ENCODE peak calls at places on chromosomes 12 and 14, in nine cellular contexts. One of them, this sample, is unnamed.
A peak's percentile ranks its signal among the peaks of the same experiment; 100 is the strongest.

GRCh38 chr14:51008416-51008815 is 64.1 kb upstream of the PYGL start:
- DNase-seq in tibial nerve: no peak
- DNase-seq in breast epithelium: no peak
- DNase-seq in nephron progenitor cell: no peak
- DNase-seq in stimulated activated CD4-positive, alpha-beta T cell treated with anti-CD3 and anti-CD28 coated beads, TNF-alpha, amount 100 ng/mL, for 48 hours: no peak
- DNase-seq in lung: no peak
- DNase-seq in NCI-H2029 treated with DMSO at 0.1 percent for 48 hours: no peak
- DNase-seq in hypothalamus: no peak
- DNase-seq in stimulated activated CD8-positive, alpha-beta memory T cell treated with anti-CD3 and anti-CD28 coated beads, Interleukin-12 subunit alpha, Interleukin-12 subunit beta, amount 100 ng/mL, for 1 hour: no peak
- DNase-seq in this sample: no peak

GRCh38 chr12:67270622-67271021 is 1.5 kb downstream of the CAND1 start:
- DNase-seq in hypothalamus: no peak
- DNase-seq in nephron progenitor cell: no peak
- DNase-seq in stimulated activated CD4-positive, alpha-beta T cell treated with anti-CD3 and anti-CD28 coated beads, TNF-alpha, amount 100 ng/mL, for 48 hours: no peak
- DNase-seq in lung: no peak
- DNase-seq in breast epithelium: no peak
- DNase-seq in stimulated activated CD8-positive, alpha-beta memory T cell treated with anti-CD3 and anti-CD28 coated beads, Interleukin-12 subunit alpha, Interleukin-12 subunit beta, amount 100 ng/mL, for 1 hour: no peak
- DNase-seq in NCI-H2029 treated with DMSO at 0.1 percent for 48 hours: no peak
- DNase-seq in tibial nerve: no peak
- DNase-seq in this sample: no peak

GRCh38 chr12:109156036-109156435 is 39.6 kb downstream of the ACACB start:
- DNase-seq in breast epithelium: no peak
- DNase-seq in lung: no peak
- DNase-seq in NCI-H2029 treated with DMSO at 0.1 percent for 48 hours: no peak
- DNase-seq in nephron progenitor cell: no peak
- DNase-seq in stimulated activated CD8-positive, alpha-beta memory T cell treated with anti-CD3 and anti-CD28 coated beads, Interleukin-12 subunit alpha, Interleukin-12 subunit beta, amount 100 ng/mL, for 1 hour: no peak
- DNase-seq in hypothalamus: no peak
- DNase-seq in tibial nerve: no peak
- DNase-seq in stimulated activated CD4-positive, alpha-beta T cell treated with anti-CD3 and anti-CD28 coated beads, TNF-alpha, amount 100 ng/mL, for 48 hours: no peak
- DNase-seq in this sample: no peak

GRCh38 chr12:125185740-125186470 is 120.7 kb downstream of the AACS start:
- DNase-seq in hypothalamus: peak; percentile 82
- DNase-seq in lung: peak; percentile 61
- DNase-seq in nephron progenitor cell: peak; percentile 92
- DNase-seq in stimulated activated CD8-positive, alpha-beta memory T cell treated with anti-CD3 and anti-CD28 coated beads, Interleukin-12 subunit alpha, Interleukin-12 subunit beta, amount 100 ng/mL, for 1 hour: no peak
- DNase-seq in stimulated activated CD4-positive, alpha-beta T cell treated with anti-CD3 and anti-CD28 coated beads, TNF-alpha, amount 100 ng/mL, for 48 hours: peak; percentile 7
- DNase-seq in NCI-H2029 treated with DMSO at 0.1 percent for 48 hours: peak; percentile 43
- DNase-seq in breast epithelium: peak; percentile 23
- DNase-seq in tibial nerve: no peak
- DNase-seq in this sample: peak; percentile 89

GRCh38 chr14:69673578-69674305 is 62.3 kb downstream of the SUSD6 start:
- DNase-seq in breast epithelium: no peak
- DNase-seq in lung: no peak
- DNase-seq in stimulated activated CD8-positive, alpha-beta memory T cell treated with anti-CD3 and anti-CD28 coated beads, Interleukin-12 subunit alpha, Interleukin-12 subunit beta, amount 100 ng/mL, for 1 hour: no peak
- DNase-seq in tibial nerve: no peak
- DNase-seq in nephron progenitor cell: no peak
- DNase-seq in NCI-H2029 treated with DMSO at 0.1 percent for 48 hours: no peak
- DNase-seq in stimulated activated CD4-positive, alpha-beta T cell treated with anti-CD3 and anti-CD28 coated beads, TNF-alpha, amount 100 ng/mL, for 48 hours: no peak
- DNase-seq in hypothalamus: no peak
- DNase-seq in this sample: no peak

GRCh38 chr12:22271036-22271435 is 63.5 kb downstream of the ST8SIA1 start:
- DNase-seq in stimulated activated CD4-positive, alpha-beta T cell treated with anti-CD3 and anti-CD28 coated beads, TNF-alpha, amount 100 ng/mL, for 48 hours: no peak
- DNase-seq in NCI-H2029 treated with DMSO at 0.1 percent for 48 hours: no peak
- DNase-seq in nephron progenitor cell: no peak
- DNase-seq in stimulated activated CD8-positive, alpha-beta memory T cell treated with anti-CD3 and anti-CD28 coated beads, Interleukin-12 subunit alpha, Interleukin-12 subunit beta, amount 100 ng/mL, for 1 hour: no peak
- DNase-seq in breast epithelium: peak; percentile 29
- DNase-seq in tibial nerve: no peak
- DNase-seq in hypothalamus: no peak
- DNase-seq in lung: no peak
- DNase-seq in this sample: peak; percentile 84

GRCh38 chr12:8779862-8780261 is 42.6 kb upstream of the A2ML1 start:
- DNase-seq in stimulated activated CD8-positive, alpha-beta memory T cell treated with anti-CD3 and anti-CD28 coated beads, Interleukin-12 subunit alpha, Interleukin-12 subunit beta, amount 100 ng/mL, for 1 hour: no peak
- DNase-seq in NCI-H2029 treated with DMSO at 0.1 percent for 48 hours: no peak
- DNase-seq in tibial nerve: no peak
- DNase-seq in stimulated activated CD4-positive, alpha-beta T cell treated with anti-CD3 and anti-CD28 coated beads, TNF-alpha, amount 100 ng/mL, for 48 hours: no peak
- DNase-seq in hypothalamus: no peak
- DNase-seq in lung: no peak
- DNase-seq in breast epithelium: no peak
- DNase-seq in nephron progenitor cell: no peak
- DNase-seq in this sample: no peak

GRCh38 chr14:96466918-96467317 is 35.3 kb upstream of the PAPOLA start:
- DNase-seq in hypothalamus: no peak
- DNase-seq in stimulated activated CD8-positive, alpha-beta memory T cell treated with anti-CD3 and anti-CD28 coated beads, Interleukin-12 subunit alpha, Interleukin-12 subunit beta, amount 100 ng/mL, for 1 hour: no peak
- DNase-seq in nephron progenitor cell: no peak
- DNase-seq in tibial nerve: no peak
- DNase-seq in breast epithelium: no peak
- DNase-seq in NCI-H2029 treated with DMSO at 0.1 percent for 48 hours: no peak
- DNase-seq in lung: no peak
- DNase-seq in stimulated activated CD4-positive, alpha-beta T cell treated with anti-CD3 and anti-CD28 coated beads, TNF-alpha, amount 100 ng/mL, for 48 hours: no peak
- DNase-seq in this sample: no peak

GRCh38 chr12:56242986-56243385 is 13.1 kb downstream of the SLC39A5 start:
- DNase-seq in lung: no peak
- DNase-seq in tibial nerve: no peak
- DNase-seq in stimulated activated CD8-positive, alpha-beta memory T cell treated with anti-CD3 and anti-CD28 coated beads, Interleukin-12 subunit alpha, Interleukin-12 subunit beta, amount 100 ng/mL, for 1 hour: no peak
- DNase-seq in NCI-H2029 treated with DMSO at 0.1 percent for 48 hours: no peak
- DNase-seq in hypothalamus: no peak
- DNase-seq in nephron progenitor cell: no peak
- DNase-seq in breast epithelium: no peak
- DNase-seq in stimulated activated CD4-positive, alpha-beta T cell treated with anti-CD3 and anti-CD28 coated beads, TNF-alpha, amount 100 ng/mL, for 48 hours: no peak
- DNase-seq in this sample: no peak

GRCh38 chr12:127174881-127175280 is 1092.1 kb upstream of the TMEM132C start:
- DNase-seq in hypothalamus: no peak
- DNase-seq in NCI-H2029 treated with DMSO at 0.1 percent for 48 hours: no peak
- DNase-seq in lung: no peak
- DNase-seq in breast epithelium: no peak
- DNase-seq in nephron progenitor cell: no peak
- DNase-seq in stimulated activated CD4-positive, alpha-beta T cell treated with anti-CD3 and anti-CD28 coated beads, TNF-alpha, amount 100 ng/mL, for 48 hours: no peak
- DNase-seq in tibial nerve: no peak
- DNase-seq in stimulated activated CD8-positive, alpha-beta memory T cell treated with anti-CD3 and anti-CD28 coated beads, Interleukin-12 subunit alpha, Interleukin-12 subunit beta, amount 100 ng/mL, for 1 hour: no peak
- DNase-seq in this sample: no peak

GRCh38 chr14:105481886-105482454 is 4.7 kb upstream of the CRIP1 start:
- DNase-seq in nephron progenitor cell: peak; percentile 78
- DNase-seq in lung: peak; percentile 94
- DNase-seq in breast epithelium: peak; percentile 97
- DNase-seq in NCI-H2029 treated with DMSO at 0.1 percent for 48 hours: peak; percentile 69
- DNase-seq in stimulated activated CD4-positive, alpha-beta T cell treated with anti-CD3 and anti-CD28 coated beads, TNF-alpha, amount 100 ng/mL, for 48 hours: peak; percentile 87
- DNase-seq in tibial nerve: peak; percentile 94
- DNase-seq in hypothalamus: peak; percentile 84
- DNase-seq in stimulated activated CD8-positive, alpha-beta memory T cell treated with anti-CD3 and anti-CD28 coated beads, Interleukin-12 subunit alpha, Interleukin-12 subunit beta, amount 100 ng/mL, for 1 hour: peak; percentile 94
- DNase-seq in this sample: peak; percentile 99

GRCh38 chr12:9701380-9702154 is 31.3 kb downstream of the CLECL1 start:
- DNase-seq in stimulated activated CD4-positive, alpha-beta T cell treated with anti-CD3 and anti-CD28 coated beads, TNF-alpha, amount 100 ng/mL, for 48 hours: no peak
- DNase-seq in breast epithelium: no peak
- DNase-seq in lung: no peak
- DNase-seq in hypothalamus: no peak
- DNase-seq in tibial nerve: no peak
- DNase-seq in NCI-H2029 treated with DMSO at 0.1 percent for 48 hours: no peak
- DNase-seq in nephron progenitor cell: no peak
- DNase-seq in stimulated activated CD8-positive, alpha-beta memory T cell treated with anti-CD3 and anti-CD28 coated beads, Interleukin-12 subunit alpha, Interleukin-12 subunit beta, amount 100 ng/mL, for 1 hour: no peak
- DNase-seq in this sample: no peak

GRCh38 chr14:33081259-33081658 is 142.6 kb downstream of the NPAS3 start:
- DNase-seq in stimulated activated CD8-positive, alpha-beta memory T cell treated with anti-CD3 and anti-CD28 coated beads, Interleukin-12 subunit alpha, Interleukin-12 subunit beta, amount 100 ng/mL, for 1 hour: no peak
- DNase-seq in lung: no peak
- DNase-seq in hypothalamus: no peak
- DNase-seq in stimulated activated CD4-positive, alpha-beta T cell treated with anti-CD3 and anti-CD28 coated beads, TNF-alpha, amount 100 ng/mL, for 48 hours: no peak
- DNase-seq in tibial nerve: no peak
- DNase-seq in nephron progenitor cell: no peak
- DNase-seq in breast epithelium: no peak
- DNase-seq in NCI-H2029 treated with DMSO at 0.1 percent for 48 hours: peak; percentile 97
- DNase-seq in this sample: no peak

GRCh38 chr12:116390656-116391335 is 113.3 kb upstream of the MED13L start:
- DNase-seq in breast epithelium: no peak
- DNase-seq in hypothalamus: no peak
- DNase-seq in nephron progenitor cell: no peak
- DNase-seq in lung: no peak
- DNase-seq in stimulated activated CD4-positive, alpha-beta T cell treated with anti-CD3 and anti-CD28 coated beads, TNF-alpha, amount 100 ng/mL, for 48 hours: no peak
- DNase-seq in NCI-H2029 treated with DMSO at 0.1 percent for 48 hours: no peak
- DNase-seq in stimulated activated CD8-positive, alpha-beta memory T cell treated with anti-CD3 and anti-CD28 coated beads, Interleukin-12 subunit alpha, Interleukin-12 subunit beta, amount 100 ng/mL, for 1 hour: no peak
- DNase-seq in tibial nerve: no peak
- DNase-seq in this sample: no peak

GRCh38 chr12:100473716-100474150 is at the start of gene NR1H4:
- DNase-seq in stimulated activated CD4-positive, alpha-beta T cell treated with anti-CD3 and anti-CD28 coated beads, TNF-alpha, amount 100 ng/mL, for 48 hours: no peak
- DNase-seq in nephron progenitor cell: no peak
- DNase-seq in breast epithelium: no peak
- DNase-seq in tibial nerve: no peak
- DNase-seq in stimulated activated CD8-positive, alpha-beta memory T cell treated with anti-CD3 and anti-CD28 coated beads, Interleukin-12 subunit alpha, Interleukin-12 subunit beta, amount 100 ng/mL, for 1 hour: no peak
- DNase-seq in hypothalamus: no peak
- DNase-seq in NCI-H2029 treated with DMSO at 0.1 percent for 48 hours: no peak
- DNase-seq in lung: no peak
- DNase-seq in this sample: peak; percentile 65

GRCh38 chr12:43692064-43692463 is 66.5 kb downstream of the PUS7L start:
- DNase-seq in stimulated activated CD8-positive, alpha-beta memory T cell treated with anti-CD3 and anti-CD28 coated beads, Interleukin-12 subunit alpha, Interleukin-12 subunit beta, amount 100 ng/mL, for 1 hour: no peak
- DNase-seq in tibial nerve: no peak
- DNase-seq in stimulated activated CD4-positive, alpha-beta T cell treated with anti-CD3 and anti-CD28 coated beads, TNF-alpha, amount 100 ng/mL, for 48 hours: no peak
- DNase-seq in hypothalamus: no peak
- DNase-seq in nephron progenitor cell: no peak
- DNase-seq in breast epithelium: no peak
- DNase-seq in lung: no peak
- DNase-seq in NCI-H2029 treated with DMSO at 0.1 percent for 48 hours: no peak
- DNase-seq in this sample: peak; percentile 13

GRCh38 chr12:104165801-104166200 is 27.8 kb upstream of the NFYB start:
- DNase-seq in tibial nerve: no peak
- DNase-seq in lung: no peak
- DNase-seq in NCI-H2029 treated with DMSO at 0.1 percent for 48 hours: no peak
- DNase-seq in stimulated activated CD8-positive, alpha-beta memory T cell treated with anti-CD3 and anti-CD28 coated beads, Interleukin-12 subunit alpha, Interleukin-12 subunit beta, amount 100 ng/mL, for 1 hour: no peak
- DNase-seq in breast epithelium: no peak
- DNase-seq in hypothalamus: no peak
- DNase-seq in stimulated activated CD4-positive, alpha-beta T cell treated with anti-CD3 and anti-CD28 coated beads, TNF-alpha, amount 100 ng/mL, for 48 hours: no peak
- DNase-seq in nephron progenitor cell: no peak
- DNase-seq in this sample: no peak

GRCh38 chr12:50788562-50788961 is 24.7 kb downstream of the ATF1 start:
- DNase-seq in NCI-H2029 treated with DMSO at 0.1 percent for 48 hours: no peak
- DNase-seq in hypothalamus: no peak
- DNase-seq in stimulated activated CD4-positive, alpha-beta T cell treated with anti-CD3 and anti-CD28 coated beads, TNF-alpha, amount 100 ng/mL, for 48 hours: no peak
- DNase-seq in breast epithelium: no peak
- DNase-seq in tibial nerve: no peak
- DNase-seq in lung: no peak
- DNase-seq in stimulated activated CD8-positive, alpha-beta memory T cell treated with anti-CD3 and anti-CD28 coated beads, Interleukin-12 subunit alpha, Interleukin-12 subunit beta, amount 100 ng/mL, for 1 hour: no peak
- DNase-seq in nephron progenitor cell: no peak
- DNase-seq in this sample: peak; percentile 58

GRCh38 chr14:26606729-26607128 is 8.9 kb upstream of the NOVA1 start:
- DNase-seq in hypothalamus: no peak
- DNase-seq in stimulated activated CD4-positive, alpha-beta T cell treated with anti-CD3 and anti-CD28 coated beads, TNF-alpha, amount 100 ng/mL, for 48 hours: no peak
- DNase-seq in tibial nerve: no peak
- DNase-seq in breast epithelium: no peak
- DNase-seq in nephron progenitor cell: no peak
- DNase-seq in stimulated activated CD8-positive, alpha-beta memory T cell treated with anti-CD3 and anti-CD28 coated beads, Interleukin-12 subunit alpha, Interleukin-12 subunit beta, amount 100 ng/mL, for 1 hour: no peak
- DNase-seq in NCI-H2029 treated with DMSO at 0.1 percent for 48 hours: no peak
- DNase-seq in lung: no peak
- DNase-seq in this sample: no peak

GRCh38 chr12:64714551-64714968 is 44.6 kb downstream of the GNS start:
- DNase-seq in hypothalamus: no peak
- DNase-seq in NCI-H2029 treated with DMSO at 0.1 percent for 48 hours: no peak
- DNase-seq in stimulated activated CD8-positive, alpha-beta memory T cell treated with anti-CD3 and anti-CD28 coated beads, Interleukin-12 subunit alpha, Interleukin-12 subunit beta, amount 100 ng/mL, for 1 hour: no peak
- DNase-seq in lung: no peak
- DNase-seq in breast epithelium: no peak
- DNase-seq in nephron progenitor cell: no peak
- DNase-seq in stimulated activated CD4-positive, alpha-beta T cell treated with anti-CD3 and anti-CD28 coated beads, TNF-alpha, amount 100 ng/mL, for 48 hours: no peak
- DNase-seq in tibial nerve: no peak
- DNase-seq in this sample: no peak

GRCh38 chr12:130815028-130815741 is 23.9 kb downstream of the STX2 start:
- DNase-seq in stimulated activated CD4-positive, alpha-beta T cell treated with anti-CD3 and anti-CD28 coated beads, TNF-alpha, amount 100 ng/mL, for 48 hours: no peak
- DNase-seq in hypothalamus: no peak
- DNase-seq in nephron progenitor cell: no peak
- DNase-seq in NCI-H2029 treated with DMSO at 0.1 percent for 48 hours: no peak
- DNase-seq in lung: no peak
- DNase-seq in tibial nerve: no peak
- DNase-seq in stimulated activated CD8-positive, alpha-beta memory T cell treated with anti-CD3 and anti-CD28 coated beads, Interleukin-12 subunit alpha, Interleukin-12 subunit beta, amount 100 ng/mL, for 1 hour: no peak
- DNase-seq in breast epithelium: no peak
- DNase-seq in this sample: peak; percentile 60

GRCh38 chr14:59044707-59045106 is 143.8 kb upstream of the DAAM1 start:
- DNase-seq in breast epithelium: no peak
- DNase-seq in stimulated activated CD4-positive, alpha-beta T cell treated with anti-CD3 and anti-CD28 coated beads, TNF-alpha, amount 100 ng/mL, for 48 hours: no peak
- DNase-seq in NCI-H2029 treated with DMSO at 0.1 percent for 48 hours: no peak
- DNase-seq in nephron progenitor cell: no peak
- DNase-seq in stimulated activated CD8-positive, alpha-beta memory T cell treated with anti-CD3 and anti-CD28 coated beads, Interleukin-12 subunit alpha, Interleukin-12 subunit beta, amount 100 ng/mL, for 1 hour: no peak
- DNase-seq in hypothalamus: no peak
- DNase-seq in tibial nerve: no peak
- DNase-seq in lung: no peak
- DNase-seq in this sample: no peak

GRCh38 chr14:36941783-36942521 is 230.5 kb downstream of the SLC25A21 start:
- DNase-seq in breast epithelium: peak; percentile 35
- DNase-seq in stimulated activated CD8-positive, alpha-beta memory T cell treated with anti-CD3 and anti-CD28 coated beads, Interleukin-12 subunit alpha, Interleukin-12 subunit beta, amount 100 ng/mL, for 1 hour: peak; percentile 8
- DNase-seq in lung: peak; percentile 66
- DNase-seq in NCI-H2029 treated with DMSO at 0.1 percent for 48 hours: peak; percentile 93
- DNase-seq in hypothalamus: peak; percentile 17
- DNase-seq in tibial nerve: peak; percentile 72
- DNase-seq in nephron progenitor cell: peak; percentile 88
- DNase-seq in stimulated activated CD4-positive, alpha-beta T cell treated with anti-CD3 and anti-CD28 coated beads, TNF-alpha, amount 100 ng/mL, for 48 hours: peak; percentile 15
- DNase-seq in this sample: peak; percentile 83

GRCh38 chr14:66998013-66998412 is 191.2 kb upstream of the GARIN2 start:
- DNase-seq in tibial nerve: no peak
- DNase-seq in lung: no peak
- DNase-seq in breast epithelium: no peak
- DNase-seq in NCI-H2029 treated with DMSO at 0.1 percent for 48 hours: no peak
- DNase-seq in stimulated activated CD8-positive, alpha-beta memory T cell treated with anti-CD3 and anti-CD28 coated beads, Interleukin-12 subunit alpha, Interleukin-12 subunit beta, amount 100 ng/mL, for 1 hour: no peak
- DNase-seq in hypothalamus: no peak
- DNase-seq in nephron progenitor cell: no peak
- DNase-seq in stimulated activated CD4-positive, alpha-beta T cell treated with anti-CD3 and anti-CD28 coated beads, TNF-alpha, amount 100 ng/mL, for 48 hours: no peak
- DNase-seq in this sample: no peak

GRCh38 chr12:29782821-29783772 is 645 bp downstream of the TMTC1 start:
- DNase-seq in lung: peak; percentile 30
- DNase-seq in hypothalamus: peak; percentile 58
- DNase-seq in breast epithelium: no peak
- DNase-seq in stimulated activated CD8-positive, alpha-beta memory T cell treated with anti-CD3 and anti-CD28 coated beads, Interleukin-12 subunit alpha, Interleukin-12 subunit beta, amount 100 ng/mL, for 1 hour: no peak
- DNase-seq in tibial nerve: peak; percentile 21
- DNase-seq in NCI-H2029 treated with DMSO at 0.1 percent for 48 hours: peak; percentile 55
- DNase-seq in nephron progenitor cell: peak; percentile 65
- DNase-seq in stimulated activated CD4-positive, alpha-beta T cell treated with anti-CD3 and anti-CD28 coated beads, TNF-alpha, amount 100 ng/mL, for 48 hours: no peak
- DNase-seq in this sample: no peak

GRCh38 chr12:131155131-131155530 is 201.4 kb downstream of the ADGRD1 start:
- DNase-seq in hypothalamus: no peak
- DNase-seq in breast epithelium: no peak
- DNase-seq in lung: no peak
- DNase-seq in tibial nerve: no peak
- DNase-seq in NCI-H2029 treated with DMSO at 0.1 percent for 48 hours: no peak
- DNase-seq in stimulated activated CD8-positive, alpha-beta memory T cell treated with anti-CD3 and anti-CD28 coated beads, Interleukin-12 subunit alpha, Interleukin-12 subunit beta, amount 100 ng/mL, for 1 hour: no peak
- DNase-seq in stimulated activated CD4-positive, alpha-beta T cell treated with anti-CD3 and anti-CD28 coated beads, TNF-alpha, amount 100 ng/mL, for 48 hours: no peak
- DNase-seq in nephron progenitor cell: no peak
- DNase-seq in this sample: no peak

This sample was measured in astrocyte of the hippocampus.